ENCODE peak calls at places on chromosomes 12 and 14, in eight cellular contexts. I, L, J, F, O, S, M and A are unnamed samples.

GRCh38 chr14:23361320-23361719 is 3.7 kb downstream of the EFS start:
- DNase-seq in I (no peak), L (no peak), J (no peak), F (peak), O (no peak), S (peak), M (no peak), A (peak)

GRCh38 chr12:7602287-7602686 is 63.4 kb downstream of the APOBEC1 start:
- DNase-seq in I (peak), L (peak), J (no peak), F (no peak), O (no peak), S (peak), M (no peak), A (peak)

GRCh38 chr12:3493225-3494049 is 2.4 kb downstream of the PRMT8 start:
- DNase-seq in I (no peak), L (no peak), J (no peak), F (no peak), O (no peak), S (no peak), M (peak), A (no peak)

GRCh38 chr12:5716221-5716620 is 228.8 kb downstream of the ANO2 start:
- DNase-seq in I (peak), L (no peak), J (no peak), F (no peak), O (no peak), S (peak), M (no peak), A (peak)

GRCh38 chr12:114952573-114953196 is 268.7 kb upstream of the TBX3 start:
- DNase-seq in I (no peak), L (no peak), J (no peak), F (no peak), O (no peak), S (no peak), M (no peak), A (no peak)

GRCh38 chr12:113208041-113208934 is 13.0 kb upstream of the TPCN1 start:
- DNase-seq in I (no peak), L (no peak), J (no peak), F (peak), O (peak), S (no peak), M (no peak), A (no peak)

GRCh38 chr12:5268424-5269210 is 163.3 kb upstream of the NTF3 start:
- DNase-seq in I (no peak), L (no peak), J (no peak), F (no peak), O (no peak), S (no peak), M (peak), A (no peak)

GRCh38 chr12:124583854-124584253 is 16.4 kb upstream of the NCOR2 start:
- DNase-seq in I (no peak), L (no peak), J (no peak), F (no peak), O (no peak), S (no peak), M (no peak), A (no peak)

GRCh38 chr12:67286257-67286656 is 17.1 kb downstream of the CAND1 start:
- DNase-seq in I (no peak), L (no peak), J (no peak), F (no peak), O (no peak), S (no peak), M (no peak), A (no peak)

GRCh38 chr12:116818948-116819832 is 62.1 kb downstream of the HRK start:
- DNase-seq in I (peak), L (peak), J (peak), F (peak), O (peak), S (peak), M (peak), A (peak)

GRCh38 chr14:98348505-98348904 is 923.5 kb downstream of the BCL11B start:
- DNase-seq in I (no peak), L (no peak), J (no peak), F (no peak), O (no peak), S (no peak), M (no peak), A (no peak)

GRCh38 chr12:94208433-94208921 is 60.1 kb downstream of the PLXNC1 start:
- DNase-seq in I (no peak), L (no peak), J (peak), F (no peak), O (peak), S (no peak), M (no peak), A (peak)

GRCh38 chr12:58026892-58027891 is 85.8 kb downstream of the ATP23 start:
- DNase-seq in I (peak), L (no peak), J (no peak), F (no peak), O (no peak), S (no peak), M (no peak), A (no peak)

GRCh38 chr14:64912256-64912655 is 2.0 kb upstream of the CHURC1 start:
- DNase-seq in I (no peak), L (no peak), J (no peak), F (no peak), O (no peak), S (no peak), M (no peak), A (no peak)

GRCh38 chr14:30349515-30349914 is 209.4 kb upstream of the G2E3 start:
- DNase-seq in I (no peak), L (no peak), J (no peak), F (no peak), O (no peak), S (no peak), M (no peak), A (no peak)

GRCh38 chr14:61911534-61911933 is 149.3 kb downstream of the SNAPC1 start:
- DNase-seq in I (no peak), L (no peak), J (no peak), F (no peak), O (no peak), S (no peak), M (peak), A (no peak)

GRCh38 chr14:61491224-61491623 is 169.8 kb downstream of the PRKCH start:
- DNase-seq in I (no peak), L (peak), J (no peak), F (no peak), O (no peak), S (no peak), M (no peak), A (no peak)

GRCh38 chr12:96199465-96199864 is 5.3 kb downstream of the ELK3 start:
- DNase-seq in I (no peak), L (no peak), J (no peak), F (no peak), O (no peak), S (no peak), M (no peak), A (no peak)

GRCh38 chr12:32587536-32588346 is 91.4 kb upstream of the DNM1L start:
- DNase-seq in I (no peak), L (no peak), J (no peak), F (no peak), O (no peak), S (no peak), M (no peak), A (no peak)

GRCh38 chr12:55722948-55723347 is 2.8 kb downstream of the RDH5 start:
- DNase-seq in I (peak), L (no peak), J (no peak), F (no peak), O (no peak), S (no peak), M (no peak), A (no peak)

GRCh38 chr14:53534841-53535240 is 381.7 kb upstream of the DDHD1 start:
- DNase-seq in I (no peak), L (no peak), J (no peak), F (no peak), O (no peak), S (peak), M (no peak), A (no peak)

GRCh38 chr12:114405449-114406271 is at the start of gene TBX5:
- DNase-seq in I (no peak), L (no peak), J (no peak), F (no peak), O (no peak), S (no peak), M (no peak), A (no peak)

GRCh38 chr12:111673503-111673902 is 12.3 kb downstream of the BRAP start:
- DNase-seq in I (no peak), L (peak), J (no peak), F (no peak), O (no peak), S (no peak), M (no peak), A (no peak)

GRCh38 chr14:88707088-88707487 is 85.7 kb downstream of the EML5 start:
- DNase-seq in I (no peak), L (no peak), J (no peak), F (no peak), O (no peak), S (no peak), M (no peak), A (no peak)